ENCODE peak calls at places on chromosomes 3 and 15, in six cellular contexts. A is CD8-positive, alpha-beta T cell; W is omental fat pad; E is fibroblast of lung; H is LNCaP clone FGC; Q is endothelial cell. Z is an unnamed sample.

GRCh38 chr15:39747326-39747725 is 35.3 kb downstream of the FSIP1 start:
- DNase-seq in Q (no peak), H (no peak), A (no peak), W (no peak), E (peak; percentile 69), Z (no peak)

GRCh38 chr15:69117431-69117841 is 43.0 kb upstream of the GLCE start:
- DNase-seq in W (no peak), A (no peak), Q (no peak), E (no peak), H (no peak), Z (no peak)

GRCh38 chr3:178420033-178420432 is 116.2 kb upstream of the KCNMB2 start:
- DNase-seq in Q (no peak), W (no peak), A (no peak), E (peak; percentile 16), H (no peak), Z (no peak)

GRCh38 chr15:70271422-70272088 is 173.8 kb upstream of the TLE3 start:
- DNase-seq in Q (no peak), H (no peak), A (no peak), W (no peak), E (peak; percentile 97), Z (no peak)

GRCh38 chr15:39184701-39185390 is 396.0 kb upstream of the THBS1 start:
- DNase-seq in Q (no peak), E (no peak), W (no peak), H (no peak), A (no peak), Z (no peak)

GRCh38 chr15:78265752-78266224 is 1.4 kb downstream of the DNAJA4 start:
- DNase-seq in H (no peak), Q (no peak), E (peak; percentile 53), A (no peak), W (no peak), Z (no peak)

GRCh38 chr3:151890721-151891141 is 17.3 kb downstream of the SUCNR1 start:
- DNase-seq in E (peak; percentile 13), Q (no peak), H (peak; percentile 85), A (no peak), W (no peak), Z (no peak)

GRCh38 chr3:58237940-58238681 is 519 bp downstream of the ABHD6 start:
- DNase-seq in Q (peak; percentile 23), A (peak; percentile 59), E (peak; percentile 38), H (no peak), W (no peak), Z (peak; percentile 71)

GRCh38 chr3:194300392-194300758 is 50.8 kb downstream of the CPN2 start:
- DNase-seq in Q (peak; percentile 41), W (peak; percentile 39), H (no peak), A (no peak), E (peak; percentile 79), Z (no peak)

GRCh38 chr3:63193647-63194046 is 84.5 kb upstream of the SYNPR start:
- DNase-seq in Q (no peak), H (no peak), A (no peak), E (peak; percentile 48), W (no peak), Z (no peak)

GRCh38 chr3:180002006-180002405 is 34.7 kb downstream of the PEX5L start:
- DNase-seq in Q (no peak), W (no peak), A (no peak), E (no peak), H (no peak), Z (no peak)

GRCh38 chr15:97978408-97979130 is 18.1 kb downstream of the ARRDC4 start:
- DNase-seq in A (no peak), W (no peak), H (no peak), Q (no peak), E (no peak), Z (no peak)

GRCh38 chr3:42803800-42804112 is 534 bp downstream of the HIGD1A start:
- DNase-seq in Q (peak; percentile 42), A (peak; percentile 19), H (no peak), E (no peak), W (no peak), Z (peak; percentile 72)

GRCh38 chr3:55557549-55557948 is 70.4 kb upstream of the WNT5A start:
- DNase-seq in H (no peak), Q (no peak), W (no peak), A (no peak), E (no peak), Z (no peak)

GRCh38 chr15:74179101-74179841 is 5.8 kb downstream of the ISLR start:
- DNase-seq in E (peak; percentile 86), W (peak; percentile 48), Q (no peak), H (no peak), A (no peak), Z (no peak)

GRCh38 chr15:73923156-73923487 is 3.1 kb upstream of the LOXL1 start:
- DNase-seq in H (no peak), A (no peak), Q (no peak), E (no peak), W (no peak), Z (no peak)

GRCh38 chr3:47487265-47487664 is 11.5 kb upstream of the SCAP start:
- DNase-seq in A (no peak), W (no peak), H (no peak), Q (no peak), E (no peak), Z (no peak)

GRCh38 chr15:97030251-97030650 is 699.8 kb downstream of the NR2F2 start:
- DNase-seq in Q (no peak), E (no peak), A (no peak), H (no peak), W (no peak), Z (no peak)

GRCh38 chr3:100068758-100069345 is 45.4 kb downstream of the FILIP1L start:
- DNase-seq in W (peak; percentile 71), H (peak; percentile 40), Q (peak; percentile 84), A (peak; percentile 73), E (peak; percentile 82), Z (no peak)

GRCh38 chr15:74406992-74407705 is 26.6 kb downstream of the SEMA7A start:
- DNase-seq in E (peak; percentile 78), W (no peak), Q (no peak), A (no peak), H (no peak), Z (no peak)

GRCh38 chr3:14634763-14635400 is 16.7 kb upstream of the CCDC174 start:
- DNase-seq in W (no peak), A (no peak), E (no peak), H (no peak), Q (no peak), Z (no peak)

DNA sequence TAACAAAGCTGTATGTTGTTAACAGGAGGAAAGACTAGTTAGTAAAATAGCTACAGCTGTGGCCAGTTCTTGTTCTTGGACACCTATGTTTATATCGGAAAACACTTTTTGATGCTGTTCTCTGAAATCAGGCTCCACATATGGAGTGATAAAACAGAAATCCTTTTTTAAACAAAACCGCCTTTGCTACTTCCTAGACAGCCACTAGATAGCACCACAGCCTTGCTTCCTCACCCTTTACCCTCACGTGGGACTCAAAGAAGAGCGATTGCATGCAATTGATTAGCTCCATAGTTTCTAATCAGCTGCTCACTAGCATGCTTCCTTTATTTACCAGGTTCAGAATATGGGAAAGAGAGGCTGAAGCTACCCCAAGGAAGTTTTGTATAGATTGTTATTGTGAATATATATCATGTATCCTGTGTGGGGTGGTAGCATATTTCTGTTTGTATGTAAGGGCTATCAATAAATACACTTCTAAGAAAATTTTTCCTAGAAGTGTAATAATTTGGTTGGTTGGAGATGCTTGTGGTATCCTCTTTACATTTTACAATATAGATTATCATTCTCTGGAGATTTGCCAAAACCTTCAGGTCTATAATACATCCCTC is 4.3 kb upstream of the MTFMT start:
- DNase-seq in H (no peak), E (peak; percentile 76), A (peak; percentile 15), W (no peak), Q (no peak), Z (no peak)
- TF ChIP-seq CTCF in H (peak; percentile 56), E (peak; percentile 85), A (no peak), W (no peak), Q (no peak), Z (peak; percentile 61)

GRCh38 chr15:76963596-76963995 is 31.3 kb upstream of the PSTPIP1 start:
- DNase-seq in H (no peak), E (no peak), Q (no peak), A (no peak), W (no peak), Z (no peak)
- TF ChIP-seq CTCF in H (peak; percentile 2), E (no peak), Q (no peak), A (no peak), W (no peak), Z (no peak)

GRCh38 chr3:170038434-170039110 is 777 bp downstream of the GPR160 start:
- DNase-seq in W (no peak), Q (peak; percentile 22), E (no peak), H (no peak), A (peak; percentile 41), Z (no peak)
- TF ChIP-seq CTCF in W (no peak), Q (no peak), E (peak; percentile 10), H (peak; percentile 29), A (no peak), Z (no peak)

GRCh38 chr15:89822951-89823701 is 8.5 kb upstream of the ANPEP start:
- DNase-seq in A (no peak), H (no peak), Q (no peak), E (peak; percentile 38), W (no peak), Z (no peak)
- TF ChIP-seq CTCF in A (no peak), H (no peak), Q (no peak), E (no peak), W (no peak), Z (no peak)

DNA sequence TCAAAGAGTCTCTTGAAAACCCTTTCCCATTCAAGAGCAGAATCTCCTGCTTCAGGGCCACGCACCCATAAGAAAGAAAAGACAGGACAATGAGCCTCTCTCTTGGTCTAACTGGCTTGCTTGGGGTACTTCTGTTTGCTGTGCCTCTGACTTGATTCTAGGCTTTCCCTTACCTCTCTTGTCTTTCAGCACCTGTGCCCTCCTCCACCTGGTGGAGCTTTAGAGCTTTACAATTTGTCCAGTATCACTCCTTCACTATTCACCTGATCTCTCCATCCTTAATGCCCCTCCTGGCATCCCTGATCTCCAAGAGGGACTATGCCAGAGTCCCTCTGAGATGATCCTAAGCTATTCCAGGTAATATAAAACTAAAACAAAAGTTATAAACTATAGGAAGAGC is 252.6 kb downstream of the NTRK3 start:
- DNase-seq in W (no peak), E (no peak), H (no peak), A (no peak), Q (no peak), Z (no peak)
- TF ChIP-seq CTCF in W (no peak), E (no peak), H (peak; percentile 44), A (no peak), Q (no peak), Z (no peak)

GRCh38 chr3:105458518-105459215 is 92.0 kb downstream of the ALCAM start:
- DNase-seq in H (no peak), W (no peak), A (no peak), Q (no peak), E (no peak), Z (no peak)
- TF ChIP-seq CTCF in H (no peak), W (no peak), A (no peak), Q (no peak), E (no peak), Z (no peak)

GRCh38 chr15:85339976-85340665 is 40.3 kb upstream of the AKAP13 start:
- DNase-seq in H (no peak), A (no peak), W (no peak), E (no peak), Q (no peak), Z (no peak)

GRCh38 chr15:85334241-85334640 is 46.2 kb upstream of the AKAP13 start:
- DNase-seq in W (no peak), Q (no peak), H (no peak), A (no peak), E (no peak), Z (no peak)

GRCh38 chr15:85336870-85337269 is 43.5 kb upstream of the AKAP13 start:
- DNase-seq in A (no peak), W (no peak), Q (no peak), H (no peak), E (no peak), Z (no peak)

GRCh38 chr15:85335193-85335939 is 45.0 kb upstream of the AKAP13 start:
- DNase-seq in A (no peak), Q (peak; percentile 8), H (no peak), E (peak; percentile 34), W (no peak), Z (no peak)

GRCh38 chr15:85337398-85338074 is 42.9 kb upstream of the AKAP13 start:
- DNase-seq in H (no peak), A (no peak), Q (peak; percentile 29), W (no peak), E (no peak), Z (no peak)
- TF ChIP-seq CTCF in H (no peak), A (no peak), Q (no peak), W (no peak), E (no peak), Z (no peak)